ENCODE peak calls at places on chromosomes 12 and 14, in four cellular contexts. One of them, this sample, is unnamed.

GRCh38 chr12:6039894-6040601 is 84.4 kb downstream of the VWF start:
- DNase-seq in IMR-90: peak; percentile 74
- DNase-seq in mesendoderm: peak; percentile 85
- DNase-seq in H1: peak; percentile 69
- DNase-seq in this sample: peak; percentile 84

GRCh38 chr12:113103756-113104450 is 31.7 kb downstream of the RASAL1 start:
- DNase-seq in IMR-90: no peak
- DNase-seq in mesendoderm: peak; percentile 89
- DNase-seq in H1: peak; percentile 89
- DNase-seq in this sample: peak; percentile 94

GRCh38 chr12:87509233-87509820 is 519.9 kb downstream of the C12orf50 start:
- DNase-seq in IMR-90: peak; percentile 81
- DNase-seq in mesendoderm: no peak
- DNase-seq in H1: no peak
- DNase-seq in this sample: no peak

GRCh38 chr12:76450690-76451089 is 102.5 kb upstream of the BBS10 start:
- DNase-seq in IMR-90: peak; percentile 46
- DNase-seq in mesendoderm: peak; percentile 64
- DNase-seq in H1: no peak
- DNase-seq in this sample: no peak

GRCh38 chr14:96676161-96676560 is 121.0 kb upstream of the VRK1 start:
- DNase-seq in IMR-90: peak; percentile 7
- DNase-seq in mesendoderm: peak; percentile 90
- DNase-seq in H1: no peak
- DNase-seq in this sample: no peak

GRCh38 chr14:50533314-50533705 is 941 bp upstream of the MAP4K5 start:
- DNase-seq in IMR-90: no peak
- DNase-seq in mesendoderm: no peak
- DNase-seq in H1: no peak
- DNase-seq in this sample: no peak

GRCh38 chr12:43692064-43692463 is 66.5 kb downstream of the PUS7L start:
- DNase-seq in IMR-90: peak; percentile 67
- DNase-seq in mesendoderm: peak; percentile 45
- DNase-seq in H1: no peak
- DNase-seq in this sample: no peak

GRCh38 chr14:23300687-23301223 is 1.9 kb downstream of the PPP1R3E start:
- DNase-seq in IMR-90: peak; percentile 13
- DNase-seq in mesendoderm: peak; percentile 60
- DNase-seq in H1: no peak
- DNase-seq in this sample: no peak

GRCh38 chr14:100202712-100203111 is 36.2 kb upstream of the YY1 start:
- DNase-seq in IMR-90: no peak
- DNase-seq in mesendoderm: no peak
- DNase-seq in H1: no peak
- DNase-seq in this sample: no peak

GRCh38 chr14:100882991-100883788 is 20.3 kb downstream of the RTL1 start:
- DNase-seq in IMR-90: no peak
- DNase-seq in mesendoderm: no peak
- DNase-seq in H1: no peak
- DNase-seq in this sample: no peak

GRCh38 chr14:72737560-72737943 is 156.3 kb downstream of the DPF3 start:
- DNase-seq in IMR-90: no peak
- DNase-seq in mesendoderm: no peak
- DNase-seq in H1: no peak
- DNase-seq in this sample: peak; percentile 4

GRCh38 chr12:45601888-45602287 is 127.6 kb upstream of the ARID2 start:
- DNase-seq in IMR-90: no peak
- DNase-seq in mesendoderm: no peak
- DNase-seq in H1: no peak
- DNase-seq in this sample: no peak

GRCh38 chr14:36363704-36364103 is 43.3 kb upstream of the MBIP start:
- DNase-seq in IMR-90: no peak
- DNase-seq in mesendoderm: no peak
- DNase-seq in H1: no peak
- DNase-seq in this sample: no peak

GRCh38 chr14:68335312-68335711 is 457.6 kb downstream of the ZFP36L1 start:
- DNase-seq in IMR-90: no peak
- DNase-seq in mesendoderm: peak; percentile 16
- DNase-seq in H1: no peak
- DNase-seq in this sample: no peak
- H4K5ac ChIP-seq in IMR-90: no peak overlapping the region
- H4K5ac ChIP-seq in mesendoderm: no peak overlapping the region
- H4K5ac ChIP-seq in H1: no peak overlapping the region
- H4K5ac ChIP-seq in this sample: no peak overlapping the region

DNA sequence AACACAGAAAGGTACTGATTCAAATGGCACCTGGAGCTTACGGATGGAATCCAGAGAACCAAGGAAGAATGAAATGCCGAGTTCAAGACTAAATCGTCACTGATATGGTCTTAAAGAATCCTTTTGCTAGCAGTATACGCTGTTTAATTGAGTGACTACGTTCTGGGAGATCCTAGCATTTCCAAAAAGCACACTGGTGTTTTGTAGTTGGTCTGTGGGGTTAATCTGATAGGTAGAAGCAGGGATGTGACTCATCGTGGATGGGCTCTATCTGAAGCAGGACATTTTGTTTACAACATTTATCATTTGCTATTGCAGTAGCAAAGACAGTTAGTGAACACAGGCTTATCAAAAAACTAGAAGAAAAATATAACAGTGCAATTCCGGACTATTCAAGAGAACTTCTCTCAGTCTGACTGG is 169.2 kb upstream of the HMGA2 start:
- DNase-seq in IMR-90: peak; percentile 81
- DNase-seq in mesendoderm: no peak
- DNase-seq in H1: no peak
- DNase-seq in this sample: no peak
- H4K5ac ChIP-seq in IMR-90: peak overlapping the region; percentile 87
- H4K5ac ChIP-seq in mesendoderm: no peak overlapping the region
- H4K5ac ChIP-seq in H1: no peak overlapping the region
- H4K5ac ChIP-seq in this sample: no peak overlapping the region

GRCh38 chr14:82385043-82385442 is 851.4 kb upstream of the SEL1L start:
- DNase-seq in IMR-90: no peak
- DNase-seq in mesendoderm: no peak
- DNase-seq in H1: no peak
- DNase-seq in this sample: no peak

GRCh38 chr14:82390586-82390985 is 856.9 kb upstream of the SEL1L start:
- DNase-seq in IMR-90: no peak
- DNase-seq in mesendoderm: no peak
- DNase-seq in H1: no peak
- DNase-seq in this sample: no peak

GRCh38 chr14:82387699-82388098 is 854.0 kb upstream of the SEL1L start:
- DNase-seq in IMR-90: no peak
- DNase-seq in mesendoderm: no peak
- DNase-seq in H1: no peak
- DNase-seq in this sample: no peak

GRCh38 chr14:82388488-82388887 is 854.8 kb upstream of the SEL1L start:
- DNase-seq in IMR-90: no peak
- DNase-seq in mesendoderm: no peak
- DNase-seq in H1: no peak
- DNase-seq in this sample: no peak
- H4K5ac ChIP-seq in IMR-90: no peak overlapping the region
- H4K5ac ChIP-seq in mesendoderm: no peak overlapping the region
- H4K5ac ChIP-seq in H1: no peak overlapping the region
- H4K5ac ChIP-seq in this sample: no peak overlapping the region

DNA sequence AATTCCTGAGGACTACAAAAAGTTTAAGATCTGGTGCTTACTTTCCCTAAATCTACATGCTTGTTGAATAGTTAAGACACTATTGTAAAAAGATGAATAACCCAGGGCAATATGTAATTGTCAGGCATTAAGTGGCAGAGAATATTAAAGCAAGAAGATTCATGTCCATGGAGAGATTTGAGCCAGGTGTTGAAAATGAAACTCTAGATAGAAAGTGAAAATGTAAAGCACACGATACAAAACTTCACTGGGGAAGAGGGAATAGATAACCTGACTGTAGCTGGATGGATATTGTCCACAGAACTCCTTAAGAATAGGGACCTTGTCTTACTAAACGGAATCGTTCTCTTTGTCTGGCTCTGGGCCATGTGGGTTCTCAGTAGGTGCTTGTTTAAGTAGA is 5.0 kb downstream of the CAND1 start:
- DNase-seq in IMR-90: no peak
- DNase-seq in mesendoderm: no peak
- DNase-seq in H1: no peak
- DNase-seq in this sample: no peak
- H4K5ac ChIP-seq in IMR-90: peak overlapping the region; percentile 56
- H4K5ac ChIP-seq in mesendoderm: no peak overlapping the region
- H4K5ac ChIP-seq in H1: no peak overlapping the region
- H4K5ac ChIP-seq in this sample: no peak overlapping the region

GRCh38 chr12:68203460-68203875 is 22.1 kb downstream of the IL26 start:
- DNase-seq in IMR-90: no peak
- DNase-seq in mesendoderm: peak; percentile 82
- DNase-seq in H1: no peak
- DNase-seq in this sample: no peak

GRCh38 chr12:68210875-68211274 is 14.7 kb downstream of the IL26 start:
- DNase-seq in IMR-90: no peak
- DNase-seq in mesendoderm: no peak
- DNase-seq in H1: no peak
- DNase-seq in this sample: no peak

DNA sequence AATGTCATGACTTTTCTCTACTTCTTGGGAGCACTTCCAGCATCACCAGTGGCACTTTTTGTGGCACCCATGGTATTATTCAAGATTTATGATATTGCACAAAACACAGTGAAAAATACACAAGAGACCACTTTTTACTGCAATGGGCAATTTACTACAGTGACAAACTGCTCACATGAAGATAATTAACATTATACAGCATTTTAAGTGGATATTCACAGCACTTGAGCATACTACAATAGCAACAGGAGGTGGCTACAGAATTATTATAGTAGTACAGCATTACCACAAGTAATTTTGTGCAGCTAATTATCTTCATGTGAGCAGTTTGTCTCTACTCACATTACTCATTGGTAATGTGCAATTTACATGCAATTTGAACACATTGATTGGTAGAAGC is 18.3 kb downstream of the IL26 start:
- DNase-seq in IMR-90: no peak
- DNase-seq in mesendoderm: no peak
- DNase-seq in H1: no peak
- DNase-seq in this sample: no peak
- H4K5ac ChIP-seq in IMR-90: no peak overlapping the region
- H4K5ac ChIP-seq in mesendoderm: no peak overlapping the region
- H4K5ac ChIP-seq in H1: no peak overlapping the region
- H4K5ac ChIP-seq in this sample: no peak overlapping the region

DNA sequence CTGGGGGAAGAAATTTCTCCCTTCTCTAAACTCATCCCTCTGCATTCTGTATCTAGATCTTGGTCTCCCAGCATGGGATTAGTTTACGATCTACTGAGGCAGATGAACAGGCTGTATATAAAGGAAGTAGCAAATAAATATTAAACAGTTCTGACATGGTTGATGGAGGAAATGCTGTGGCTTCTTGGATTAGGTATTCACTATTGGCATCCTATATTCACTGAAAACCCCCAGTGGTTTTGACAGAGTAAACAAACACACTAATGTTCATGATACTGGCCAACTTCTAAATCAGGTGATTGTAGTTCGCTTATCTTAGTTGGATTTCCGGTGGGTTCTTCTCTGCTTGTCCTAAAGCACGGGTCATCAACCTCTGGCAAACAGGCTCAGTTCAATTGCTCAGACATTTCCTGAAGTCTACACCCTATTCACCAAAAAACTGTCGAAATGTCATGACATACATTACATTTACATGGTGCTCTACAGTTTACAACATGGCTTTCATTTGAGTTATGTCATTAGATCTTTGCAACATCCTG is 433.9 kb downstream of the EGLN3 start:
- DNase-seq in IMR-90: no peak
- DNase-seq in mesendoderm: no peak
- DNase-seq in H1: no peak
- DNase-seq in this sample: no peak
- H4K5ac ChIP-seq in IMR-90: no peak overlapping the region
- H4K5ac ChIP-seq in mesendoderm: no peak overlapping the region
- H4K5ac ChIP-seq in H1: no peak overlapping the region
- H4K5ac ChIP-seq in this sample: no peak overlapping the region